ENCODE peak calls at places on chromosomes 4 and X, in eight cellular contexts. N, U, B, W, S, H, M and V are unnamed samples.

GRCh38 chr4:60241886-60242285 is 958.2 kb upstream of the ADGRL3 start:
- DNase-seq in N (no peak), B (no peak), M (no peak), U (peak; percentile 38), W (no peak), S (peak; percentile 5), H (no peak), V (no peak)

GRCh38 chr4:25450491-25450901 is 73.4 kb downstream of the ANAPC4 start:
- DNase-seq in M (no peak), W (no peak), U (no peak), S (no peak), B (no peak), H (no peak), N (no peak), V (no peak)

GRCh38 chrX:373641-374471 is 12.9 kb downstream of the PPP2R3B start:
- DNase-seq in N (peak; percentile 55), W (no peak), S (peak; percentile 58), U (peak; percentile 78), M (no peak), H (peak; percentile 35), B (no peak), V (no peak)

GRCh38 chrX:100449696-100450606 is 39.9 kb upstream of the PCDH19 start:
- DNase-seq in S (no peak), M (no peak), W (no peak), B (no peak), N (peak; percentile 37), H (peak; percentile 3), U (no peak), V (no peak)

GRCh38 chr4:112448211-112448745 is 67.7 kb downstream of the NEUROG2 start:
- DNase-seq in M (peak; percentile 36), H (no peak), B (no peak), W (no peak), U (no peak), N (no peak), S (no peak), V (no peak)

GRCh38 chr4:94455081-94455480 is 3.3 kb downstream of the PDLIM5 start:
- DNase-seq in B (peak; percentile 48), H (no peak), W (peak; percentile 83), U (no peak), N (peak; percentile 46), S (peak; percentile 70), M (peak; percentile 86), V (no peak)

GRCh38 chr4:84644087-84644486 is 61.2 kb downstream of the CDS1 start:
- DNase-seq in U (no peak), S (no peak), B (no peak), N (no peak), H (no peak), M (no peak), W (no peak), V (no peak)

GRCh38 chr4:52713456-52713937 is 37.7 kb downstream of the ERVMER34-1 start:
- DNase-seq in N (no peak), H (no peak), B (no peak), S (peak; percentile 19), M (no peak), W (no peak), U (peak; percentile 47), V (no peak)

GRCh38 chr4:141807501-141807900 is 171.1 kb downstream of the IL15 start:
- DNase-seq in W (no peak), S (no peak), U (no peak), H (no peak), M (no peak), N (no peak), B (no peak), V (no peak)

DNA sequence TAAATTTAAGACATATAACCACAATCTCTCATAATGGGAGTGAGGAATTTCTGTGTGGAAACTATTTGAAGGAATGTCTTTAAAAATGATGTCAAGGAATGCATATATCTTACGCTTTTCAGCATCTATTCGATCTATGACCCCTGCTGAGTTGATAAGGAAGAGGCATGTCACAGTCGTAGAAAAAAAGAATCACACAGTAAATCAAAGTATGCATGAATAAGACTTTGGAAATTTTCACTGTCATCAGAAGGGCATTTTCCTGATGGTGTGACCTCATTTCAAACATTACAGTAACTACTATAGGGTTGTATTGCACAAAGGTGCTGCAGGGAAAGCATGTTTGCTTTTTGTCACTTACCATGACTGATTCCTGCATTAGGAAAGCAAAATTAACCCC is 41.5 kb downstream of the REELD1 start:
- DNase-seq in M (peak; percentile 88), U (no peak), N (no peak), H (no peak), S (no peak), B (no peak), W (no peak), V (no peak)
- TF ChIP-seq CTCF in M (no peak), U (no peak), N (no peak), H (no peak), S (no peak), B (no peak), W (no peak), V (no peak)

DNA sequence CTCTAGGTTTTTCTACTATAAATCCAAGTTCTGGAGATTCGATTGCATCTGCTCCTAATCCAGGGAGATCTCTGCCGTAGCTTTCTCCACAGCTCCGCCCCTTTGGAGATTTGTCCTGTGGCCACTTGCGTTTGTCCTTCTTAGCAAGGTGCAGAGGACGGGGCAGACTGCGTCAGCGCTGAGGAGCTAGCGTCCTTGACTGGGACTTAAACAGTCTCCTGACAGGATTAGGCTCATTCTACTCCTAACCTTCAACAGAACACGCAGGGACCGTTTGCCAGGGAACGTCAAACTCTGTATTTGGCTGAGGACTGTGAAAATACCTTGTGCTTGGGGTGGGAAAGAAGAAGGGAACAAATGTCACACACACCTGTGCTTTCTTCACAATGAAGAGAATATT is 38.6 kb downstream of the SORBS2 start:
- DNase-seq in U (peak; percentile 66), N (peak; percentile 51), B (peak; percentile 67), M (no peak), W (no peak), H (no peak), S (peak; percentile 59), V (no peak)
- TF ChIP-seq CTCF in U (no peak), N (peak; percentile 7), B (no peak), M (no peak), W (no peak), H (no peak), S (no peak), V (no peak)

DNA sequence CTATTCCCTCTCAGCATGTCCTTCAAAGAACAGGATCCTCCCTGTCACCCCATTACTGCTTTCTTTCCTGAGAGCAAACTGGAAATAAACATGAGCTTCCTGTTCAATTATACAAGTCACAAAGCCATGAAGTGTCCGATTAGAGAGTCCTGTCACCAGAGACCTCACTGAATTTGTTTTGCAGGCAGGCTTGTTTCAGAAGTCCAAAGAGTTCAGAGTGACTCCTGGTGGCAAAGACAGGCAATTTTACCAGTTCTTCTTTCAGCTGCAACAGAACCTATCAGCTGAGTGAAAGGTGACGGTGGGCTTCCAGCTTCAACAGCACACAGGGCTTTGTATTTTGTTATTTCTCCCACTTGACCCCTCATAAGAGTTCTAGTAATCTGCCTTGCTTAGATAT is 6.4 kb downstream of the ELK1 start:
- DNase-seq in N (no peak), S (no peak), B (no peak), M (peak; percentile 51), W (no peak), U (peak; percentile 51), H (no peak), V (no peak)
- TF ChIP-seq CTCF in N (peak; percentile 46), S (peak; percentile 28), B (peak; percentile 36), M (peak; percentile 49), W (no peak), U (peak; percentile 55), H (peak; percentile 17), V (peak; percentile 25)

GRCh38 chr4:137861682-137862081 is 329.4 kb upstream of the PCDH18 start:
- DNase-seq in N (no peak), B (no peak), U (peak; percentile 25), S (peak; percentile 25), M (peak; percentile 63), H (no peak), W (no peak), V (peak; percentile 5)
- TF ChIP-seq CTCF in N (peak; percentile 49), B (peak; percentile 37), U (peak; percentile 49), S (peak; percentile 71), M (peak; percentile 51), H (peak; percentile 69), W (peak; percentile 41), V (peak; percentile 7)

DNA sequence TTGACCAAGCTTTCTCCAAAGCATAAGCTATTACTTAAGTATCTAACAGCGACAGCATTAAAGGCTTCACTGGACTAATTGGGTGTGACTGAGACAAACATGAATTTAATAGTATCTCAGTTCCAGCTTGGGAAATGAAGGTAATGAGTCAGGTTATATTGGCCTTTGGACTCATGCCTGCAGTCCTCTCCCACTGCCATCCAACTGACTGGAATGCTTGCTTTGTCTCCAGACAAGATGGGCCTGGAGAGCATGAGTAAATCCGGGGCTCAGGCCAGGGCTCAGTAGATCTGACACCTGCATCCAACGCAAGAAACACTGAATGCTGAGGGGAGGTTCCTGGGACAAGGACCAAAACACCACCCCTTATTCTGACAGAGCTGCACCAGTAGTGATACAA is 294.0 kb downstream of the IQCM start:
- DNase-seq in N (no peak), W (no peak), S (peak; percentile 51), H (no peak), M (peak; percentile 3), B (no peak), U (no peak), V (no peak)
- TF ChIP-seq CTCF in N (no peak), W (no peak), S (no peak), H (no peak), M (no peak), B (no peak), U (no peak), V (no peak)